ENCODE peak calls at places on chromosome 21, in nine cellular contexts. P, X, I, H, S, A, L, N and Y are unnamed samples.

GRCh38 chr21:32921632-32922230 is 104.0 kb upstream of the OLIG2 start:
- DNase-seq in P (no peak), X (peak), L (peak), N (no peak), I (peak), H (peak), S (peak), A (no peak), Y (no peak)

GRCh38 chr21:37532868-37533780 is 166.6 kb downstream of the DYRK1A start:
- DNase-seq in H (no peak), A (no peak), S (peak), L (no peak), N (peak), I (no peak), P (no peak), X (peak), Y (peak)

GRCh38 chr21:44477712-44478111 is 22.4 kb downstream of the LRRC3 start:
- DNase-seq in P (no peak), I (no peak), N (no peak), A (no peak), X (no peak), S (no peak), H (no peak), L (no peak), Y (no peak)

GRCh38 chr21:27225142-27225541 is 258.3 kb upstream of the ADAMTS5 start:
- DNase-seq in I (no peak), S (peak), X (no peak), A (peak), L (no peak), H (no peak), N (no peak), P (no peak), Y (no peak)

GRCh38 chr21:36450511-36450910 is 29.4 kb downstream of the CLDN14 start:
- DNase-seq in N (no peak), P (no peak), X (peak), A (peak), L (no peak), H (no peak), I (no peak), S (no peak), Y (no peak)

GRCh38 chr21:45386728-45387371 is 18.1 kb upstream of the COL18A1 start:
- DNase-seq in I (peak), X (peak), L (no peak), N (no peak), A (peak), S (peak), P (peak), H (peak), Y (no peak)

GRCh38 chr21:34630536-34631143 is 15.7 kb upstream of the RCAN1 start:
- DNase-seq in N (no peak), I (no peak), A (peak), X (peak), L (peak), P (peak), S (peak), H (no peak), Y (peak)

GRCh38 chr21:32726742-32727477 is 903 bp downstream of the SYNJ1 start:
- DNase-seq in N (no peak), X (peak), I (peak), L (peak), H (peak), P (no peak), S (peak), A (no peak), Y (peak)

GRCh38 chr21:43718872-43719747 is at the start of gene PDXK:
- DNase-seq in H (peak), N (peak), A (peak), L (peak), X (peak), I (peak), P (no peak), S (peak), Y (peak)

GRCh38 chr21:35346697-35347096 is 297.6 kb upstream of the RUNX1 start:
- DNase-seq in A (no peak), I (no peak), L (no peak), N (no peak), P (no peak), S (no peak), H (no peak), X (no peak), Y (no peak)

GRCh38 chr21:44273046-44273445 is 11.3 kb upstream of the DNMT3L start:
- DNase-seq in L (no peak), A (no peak), X (no peak), H (peak), P (no peak), S (no peak), I (no peak), N (no peak), Y (no peak)

GRCh38 chr21:44846485-44847260 is 26.8 kb downstream of the PTTG1IP start:
- DNase-seq in L (peak), P (no peak), H (no peak), S (no peak), N (no peak), A (peak), X (peak), I (peak), Y (peak)

GRCh38 chr21:45224189-45224938 is 63.3 kb downstream of the POFUT2 start:
- DNase-seq in H (no peak), N (no peak), A (no peak), P (no peak), X (no peak), I (no peak), S (peak), L (no peak), Y (no peak)

GRCh38 chr21:46662765-46663500 is 27.5 kb downstream of the PRMT2 start:
- DNase-seq in A (no peak), S (no peak), X (peak), I (no peak), N (no peak), P (no peak), H (no peak), L (no peak), Y (no peak)
- TF ChIP-seq CTCF in A (no peak), S (no peak), X (no peak), I (no peak), N (no peak), P (no peak), H (no peak), L (no peak), Y (no peak)

DNA sequence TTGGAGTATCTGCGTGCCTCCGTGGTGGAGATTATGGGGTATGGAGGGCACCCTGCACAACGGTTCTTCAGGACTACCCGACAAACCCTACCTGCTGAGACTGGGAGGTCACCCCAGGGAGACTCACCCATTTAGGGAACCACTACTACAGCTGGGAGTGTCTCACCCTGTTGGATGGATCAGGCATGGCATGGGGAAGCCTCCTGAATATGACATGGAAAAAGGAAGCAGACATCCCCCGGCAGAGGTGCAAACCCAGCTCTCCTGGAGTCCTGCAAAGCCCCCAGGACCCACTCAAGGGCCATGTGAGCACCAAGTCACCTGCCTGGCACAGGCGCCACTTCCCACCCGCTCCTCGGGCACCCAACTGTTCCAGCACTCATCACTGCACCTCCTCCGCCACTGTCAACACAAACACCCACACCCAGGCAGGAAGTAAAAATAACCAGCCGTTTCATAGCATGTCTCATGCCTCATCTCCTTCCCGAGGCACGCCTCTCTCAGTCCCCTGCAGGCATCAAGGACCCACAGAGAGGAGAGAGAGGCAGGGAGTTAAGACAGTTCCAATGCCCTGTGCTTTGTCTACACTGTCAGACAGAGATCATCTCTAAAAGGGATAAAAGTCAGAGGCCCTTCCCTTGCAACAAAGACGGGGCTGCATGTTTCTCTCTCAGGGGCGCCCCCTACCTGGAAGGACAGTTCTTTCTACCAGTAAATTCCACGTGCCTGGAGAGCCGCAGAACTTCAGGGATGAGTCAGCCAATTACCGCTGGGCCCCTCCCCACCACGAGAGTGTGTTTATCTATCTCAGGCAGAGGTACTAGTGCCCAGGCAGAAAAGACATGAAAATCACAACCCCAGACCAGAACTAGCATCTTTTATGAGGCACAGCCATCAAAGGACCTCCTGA is 150.1 kb upstream of the SOD1 start:
- DNase-seq in N (peak), H (no peak), S (no peak), I (no peak), A (no peak), L (peak), P (no peak), X (peak), Y (peak)
- TF ChIP-seq CTCF in N (peak), H (no peak), S (no peak), I (no peak), A (no peak), L (no peak), P (peak), X (peak), Y (no peak)

GRCh38 chr21:26011292-26011940 is 159.2 kb downstream of the APP start:
- DNase-seq in I (no peak), A (no peak), L (no peak), N (no peak), S (no peak), H (no peak), P (no peak), X (no peak), Y (no peak)

GRCh38 chr21:26007911-26008579 is 162.5 kb downstream of the APP start:
- DNase-seq in L (no peak), H (no peak), N (no peak), X (peak), A (no peak), S (peak), P (no peak), I (no peak), Y (no peak)

DNA sequence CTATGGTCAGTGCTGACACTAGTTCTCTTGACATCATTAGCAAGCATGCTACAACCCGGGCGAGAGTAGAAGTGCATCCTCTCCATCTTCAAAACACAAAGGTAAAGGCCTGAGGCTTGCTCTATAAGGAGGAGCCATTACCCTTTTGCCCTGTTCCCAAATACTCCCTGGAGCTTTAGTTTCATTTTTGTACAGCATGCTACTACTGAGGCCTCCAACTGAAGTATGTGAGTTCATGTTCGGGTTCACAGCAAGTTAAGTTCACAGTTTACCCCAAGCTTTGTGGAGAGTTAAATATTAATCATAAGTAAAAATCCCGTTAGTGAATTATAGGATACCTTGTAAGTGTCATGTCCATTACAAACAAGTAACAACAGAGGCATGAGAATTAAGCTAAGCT is 156.6 kb downstream of the APP start:
- DNase-seq in H (no peak), L (no peak), X (no peak), P (no peak), I (no peak), A (no peak), N (no peak), S (no peak), Y (no peak)
- TF ChIP-seq CTCF in H (no peak), L (no peak), X (no peak), P (no peak), I (no peak), A (no peak), N (no peak), S (no peak), Y (no peak)

DNA sequence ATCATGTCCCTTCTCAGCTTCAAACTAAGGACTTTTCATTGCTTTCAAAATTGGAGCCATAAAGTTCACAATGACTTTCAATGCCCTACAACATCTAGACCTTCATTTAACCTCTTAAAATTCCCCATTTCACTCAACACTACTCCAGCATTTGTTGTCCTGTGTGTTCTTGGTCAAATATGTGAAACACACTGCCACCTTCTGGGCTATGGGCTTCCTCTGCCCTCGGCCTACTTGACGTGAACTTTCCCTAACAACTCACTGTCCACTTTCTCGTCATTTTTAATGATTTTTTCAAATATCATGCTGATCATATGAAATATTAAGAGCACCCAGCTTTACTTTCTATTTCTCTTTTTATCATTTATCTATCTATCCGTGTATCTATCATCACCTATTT is 2018.4 kb downstream of the NCAM2 start:
- DNase-seq in A (no peak), X (no peak), I (no peak), H (peak), P (no peak), L (no peak), S (no peak), N (no peak), Y (no peak)
- TF ChIP-seq CTCF in A (peak), X (no peak), I (no peak), H (peak), P (no peak), L (no peak), S (no peak), N (no peak), Y (no peak)